ENCODE peak calls at places on chromosomes 1 and 21, in five cellular contexts. One of them, this sample, is unnamed.

GRCh38 chr1:107523736-107524135 is 382.9 kb downstream of the NTNG1 start:
- DNase-seq in astrocyte of the cerebellum: no peak
- DNase-seq in H1: no peak
- DNase-seq in cardiac muscle cell: no peak
- DNase-seq in CD8-positive, alpha-beta T cell: no peak
- DNase-seq in this sample: no peak

GRCh38 chr1:180631197-180631765 is 541 bp upstream of the XPR1 start:
- DNase-seq in astrocyte of the cerebellum: no peak
- DNase-seq in H1: no peak
- DNase-seq in cardiac muscle cell: no peak
- DNase-seq in CD8-positive, alpha-beta T cell: no peak
- DNase-seq in this sample: no peak

GRCh38 chr1:165352442-165353293 is 3.8 kb downstream of the LMX1A start:
- DNase-seq in astrocyte of the cerebellum: no peak
- DNase-seq in H1: no peak
- DNase-seq in cardiac muscle cell: peak
- DNase-seq in CD8-positive, alpha-beta T cell: no peak
- DNase-seq in this sample: no peak

GRCh38 chr1:151892190-151892589 is 17.1 kb downstream of the THEM4 start:
- DNase-seq in astrocyte of the cerebellum: no peak
- DNase-seq in H1: no peak
- DNase-seq in cardiac muscle cell: no peak
- DNase-seq in CD8-positive, alpha-beta T cell: no peak
- DNase-seq in this sample: no peak

GRCh38 chr1:38872401-38873026 is 634 bp downstream of the MYCBP start:
- DNase-seq in astrocyte of the cerebellum: peak
- DNase-seq in H1: no peak
- DNase-seq in cardiac muscle cell: peak
- DNase-seq in CD8-positive, alpha-beta T cell: peak
- DNase-seq in this sample: no peak

GRCh38 chr1:40829631-40830245 is 32.4 kb downstream of the CITED4 start:
- DNase-seq in astrocyte of the cerebellum: no peak
- DNase-seq in H1: no peak
- DNase-seq in cardiac muscle cell: no peak
- DNase-seq in CD8-positive, alpha-beta T cell: no peak
- DNase-seq in this sample: no peak

GRCh38 chr1:91651671-91652071 is 151.0 kb downstream of the CDC7 start:
- DNase-seq in astrocyte of the cerebellum: peak
- DNase-seq in H1: no peak
- DNase-seq in cardiac muscle cell: no peak
- DNase-seq in CD8-positive, alpha-beta T cell: no peak
- DNase-seq in this sample: peak

GRCh38 chr1:179129702-179130473 is 48.0 kb downstream of the TOR3A start:
- DNase-seq in astrocyte of the cerebellum: no peak
- DNase-seq in H1: no peak
- DNase-seq in cardiac muscle cell: no peak
- DNase-seq in CD8-positive, alpha-beta T cell: no peak
- DNase-seq in this sample: no peak

DNA sequence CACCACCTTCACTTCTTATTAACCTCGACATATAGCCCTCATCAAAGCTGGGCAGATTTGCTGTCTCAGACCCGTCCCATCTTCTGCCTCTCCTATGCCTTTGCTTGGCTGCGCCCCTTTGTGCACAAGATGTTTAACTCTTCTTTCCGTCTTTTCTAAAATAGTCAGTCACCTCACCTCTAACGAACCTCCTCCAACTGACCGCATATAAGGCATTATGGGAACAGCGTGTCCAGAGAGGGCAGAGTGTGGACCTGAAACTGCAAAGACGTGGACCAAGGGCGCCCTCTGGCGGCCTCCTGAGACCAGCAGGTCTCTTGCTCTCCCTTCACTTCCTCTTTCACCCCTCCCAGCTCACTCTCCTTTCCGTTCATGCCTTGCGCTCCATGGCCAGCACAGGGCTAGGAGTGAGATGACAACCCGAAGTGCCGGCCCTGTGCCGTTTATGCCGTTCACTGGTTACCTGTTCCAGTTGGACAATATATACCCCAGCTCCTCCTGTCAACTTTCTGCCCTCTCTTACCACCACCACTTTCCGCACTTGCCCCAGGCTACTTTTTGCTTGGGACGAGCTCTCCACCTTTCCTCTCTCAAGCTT is 2.5 kb upstream of the METTL25B start:
- DNase-seq in astrocyte of the cerebellum: peak
- DNase-seq in H1: no peak
- DNase-seq in cardiac muscle cell: peak
- DNase-seq in CD8-positive, alpha-beta T cell: peak
- DNase-seq in this sample: peak
- H3K4me3 ChIP-seq in astrocyte of the cerebellum: peak
- H3K4me3 ChIP-seq in H1: peak
- H3K4me3 ChIP-seq in cardiac muscle cell: peak
- H3K4me3 ChIP-seq in CD8-positive, alpha-beta T cell: peak
- H3K4me3 ChIP-seq in this sample: peak

DNA sequence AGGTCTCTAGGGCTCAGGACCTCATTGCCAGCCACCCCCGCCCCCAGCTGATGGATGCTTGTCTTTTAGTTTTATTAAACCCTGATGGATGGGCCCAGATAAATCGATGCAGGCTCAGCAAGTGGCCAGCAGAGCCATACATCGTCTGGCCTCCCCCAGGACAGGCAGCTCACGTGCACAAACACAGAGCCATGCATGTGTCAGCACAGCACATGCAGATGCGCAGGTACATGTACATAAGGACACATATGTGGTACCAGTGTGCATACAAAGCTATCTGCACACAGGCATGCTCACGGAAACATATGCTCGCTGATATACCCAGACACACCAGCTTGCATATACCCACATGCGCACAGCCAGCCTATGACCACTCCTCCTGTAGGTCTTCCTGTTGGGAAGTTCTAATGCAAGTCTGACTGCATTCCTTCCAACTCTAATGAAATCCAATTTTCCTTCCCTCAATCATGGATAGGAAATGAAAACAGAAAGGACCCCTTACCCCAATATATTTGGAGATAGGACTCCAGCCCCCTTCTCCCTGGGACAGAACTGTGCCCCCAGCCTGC is 897 bp downstream of the COL16A1 start:
- DNase-seq in astrocyte of the cerebellum: no peak
- DNase-seq in H1: no peak
- DNase-seq in cardiac muscle cell: no peak
- DNase-seq in CD8-positive, alpha-beta T cell: no peak
- DNase-seq in this sample: no peak
- H3K4me3 ChIP-seq in astrocyte of the cerebellum: peak
- H3K4me3 ChIP-seq in H1: peak
- H3K4me3 ChIP-seq in cardiac muscle cell: no peak
- H3K4me3 ChIP-seq in CD8-positive, alpha-beta T cell: no peak
- H3K4me3 ChIP-seq in this sample: peak

DNA sequence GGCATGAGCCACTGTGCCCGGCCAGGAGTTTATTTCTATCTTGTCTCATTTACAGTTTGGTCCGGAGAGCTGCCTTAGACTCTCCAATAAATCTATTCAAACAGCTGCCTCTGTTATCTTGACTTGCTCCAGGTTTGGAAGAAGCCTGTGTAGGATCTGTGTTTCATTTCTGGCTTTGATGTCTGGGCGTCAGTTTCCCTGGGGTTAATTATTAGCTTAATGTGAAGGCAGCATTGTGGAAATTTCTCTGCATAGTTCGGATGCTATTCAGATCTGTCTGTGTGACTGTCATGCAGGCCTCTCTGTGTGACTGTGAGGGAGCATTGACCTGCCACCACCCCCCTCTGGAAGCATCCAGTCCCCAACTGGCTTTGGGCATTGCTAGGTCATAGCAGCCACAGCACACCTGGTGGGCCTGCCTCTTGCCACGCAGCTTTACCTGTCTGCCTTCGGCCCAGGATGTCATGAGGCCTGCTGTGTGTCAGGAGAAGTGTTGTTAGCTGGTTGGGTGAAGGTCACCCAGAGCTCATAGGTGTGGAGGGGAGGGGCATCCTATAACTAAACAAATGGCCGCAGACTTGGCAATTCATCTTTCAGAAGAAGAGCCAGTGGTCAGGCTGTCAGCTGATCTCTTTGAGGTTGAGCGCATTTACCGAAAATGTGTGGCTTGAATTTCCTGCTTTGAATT is 9.8 kb downstream of the IFNGR2 start:
- DNase-seq in astrocyte of the cerebellum: no peak
- DNase-seq in H1: no peak
- DNase-seq in cardiac muscle cell: no peak
- DNase-seq in CD8-positive, alpha-beta T cell: no peak
- DNase-seq in this sample: no peak
- H3K4me3 ChIP-seq in astrocyte of the cerebellum: no peak
- H3K4me3 ChIP-seq in H1: no peak
- H3K4me3 ChIP-seq in cardiac muscle cell: no peak
- H3K4me3 ChIP-seq in CD8-positive, alpha-beta T cell: no peak
- H3K4me3 ChIP-seq in this sample: no peak

GRCh38 chr21:46099476-46099875 is 1.6 kb downstream of the COL6A2 start:
- DNase-seq in astrocyte of the cerebellum: no peak
- DNase-seq in H1: no peak
- DNase-seq in cardiac muscle cell: no peak
- DNase-seq in CD8-positive, alpha-beta T cell: no peak
- DNase-seq in this sample: no peak
- H3K4me3 ChIP-seq in astrocyte of the cerebellum: peak
- H3K4me3 ChIP-seq in H1: peak
- H3K4me3 ChIP-seq in cardiac muscle cell: no peak
- H3K4me3 ChIP-seq in CD8-positive, alpha-beta T cell: no peak
- H3K4me3 ChIP-seq in this sample: peak

GRCh38 chr1:234666761-234667160 is 56.8 kb upstream of the IRF2BP2 start:
- DNase-seq in astrocyte of the cerebellum: no peak
- DNase-seq in H1: no peak
- DNase-seq in cardiac muscle cell: no peak
- DNase-seq in CD8-positive, alpha-beta T cell: no peak
- DNase-seq in this sample: no peak
- H3K4me3 ChIP-seq in astrocyte of the cerebellum: no peak
- H3K4me3 ChIP-seq in H1: no peak
- H3K4me3 ChIP-seq in cardiac muscle cell: no peak
- H3K4me3 ChIP-seq in CD8-positive, alpha-beta T cell: no peak
- H3K4me3 ChIP-seq in this sample: no peak

DNA sequence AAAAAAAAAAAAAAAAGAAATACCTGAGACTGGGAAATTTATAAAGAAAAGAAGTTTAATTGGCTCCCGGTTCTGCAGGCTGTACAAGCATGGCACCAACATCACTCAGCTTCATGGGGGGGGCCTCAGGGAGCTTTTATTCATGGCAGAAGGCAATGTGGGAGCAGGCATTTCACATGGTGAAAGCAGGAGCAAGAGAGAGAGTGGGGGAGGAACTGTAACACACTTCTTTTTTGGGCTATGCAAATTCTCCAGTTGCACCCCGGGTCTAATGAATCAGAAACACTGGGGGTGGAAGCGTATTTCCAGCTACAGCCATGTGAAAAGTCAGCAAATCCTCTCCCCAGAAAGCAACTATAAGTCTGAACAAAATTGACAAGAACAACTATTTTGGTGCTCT is 11.8 kb upstream of the SOD1 start:
- DNase-seq in astrocyte of the cerebellum: no peak
- DNase-seq in H1: no peak
- DNase-seq in cardiac muscle cell: no peak
- DNase-seq in CD8-positive, alpha-beta T cell: no peak
- DNase-seq in this sample: no peak
- H3K4me3 ChIP-seq in astrocyte of the cerebellum: no peak
- H3K4me3 ChIP-seq in H1: no peak
- H3K4me3 ChIP-seq in cardiac muscle cell: no peak
- H3K4me3 ChIP-seq in CD8-positive, alpha-beta T cell: no peak
- H3K4me3 ChIP-seq in this sample: no peak

GRCh38 chr1:93991269-93991668 is 82.0 kb upstream of the GCLM start:
- DNase-seq in astrocyte of the cerebellum: no peak
- DNase-seq in H1: no peak
- DNase-seq in cardiac muscle cell: no peak
- DNase-seq in CD8-positive, alpha-beta T cell: no peak
- DNase-seq in this sample: no peak

GRCh38 chr1:93990010-93990409 is 80.8 kb upstream of the GCLM start:
- DNase-seq in astrocyte of the cerebellum: no peak
- DNase-seq in H1: no peak
- DNase-seq in cardiac muscle cell: no peak
- DNase-seq in CD8-positive, alpha-beta T cell: no peak
- DNase-seq in this sample: no peak

GRCh38 chr1:93992190-93992589 is 83.0 kb upstream of the GCLM start:
- DNase-seq in astrocyte of the cerebellum: no peak
- DNase-seq in H1: no peak
- DNase-seq in cardiac muscle cell: no peak
- DNase-seq in CD8-positive, alpha-beta T cell: no peak
- DNase-seq in this sample: no peak

GRCh38 chr1:93993731-93994130 is 84.5 kb upstream of the GCLM start:
- DNase-seq in astrocyte of the cerebellum: no peak
- DNase-seq in H1: no peak
- DNase-seq in cardiac muscle cell: no peak
- DNase-seq in CD8-positive, alpha-beta T cell: no peak
- DNase-seq in this sample: no peak

GRCh38 chr1:93992954-93993353 is 83.7 kb upstream of the GCLM start:
- DNase-seq in astrocyte of the cerebellum: no peak
- DNase-seq in H1: no peak
- DNase-seq in cardiac muscle cell: no peak
- DNase-seq in CD8-positive, alpha-beta T cell: no peak
- DNase-seq in this sample: no peak
- H3K4me3 ChIP-seq in astrocyte of the cerebellum: no peak
- H3K4me3 ChIP-seq in H1: no peak
- H3K4me3 ChIP-seq in cardiac muscle cell: no peak
- H3K4me3 ChIP-seq in CD8-positive, alpha-beta T cell: no peak
- H3K4me3 ChIP-seq in this sample: no peak

This sample was measured in HFF-Myc.